ENCODE peak calls at places on chromosomes 11 and 22, in eight cellular contexts. E is right atrium auricular region, L is body of pancreas, H is mucosa of descending colon, T is osteoblast, M is colonic mucosa, W is foreskin keratinocyte, F is tibial artery. Y is an unnamed sample.

GRCh38 chr11:79342686-79343085 is 98.1 kb downstream of the TENM4 start:
- DNase-seq in T (no peak), E (no peak), F (no peak), W (no peak), M (no peak), L (no peak), H (no peak), Y (no peak)

GRCh38 chr11:44623716-44624491 is 58.4 kb downstream of the CD82 start:
- DNase-seq in H (no peak), E (peak; percentile 58), M (peak; percentile 14), F (no peak), W (no peak), L (peak; percentile 10), T (peak; percentile 54), Y (peak; percentile 64)

GRCh38 chr11:3614742-3615171 is 27.0 kb downstream of the ART5 start:
- DNase-seq in E (no peak), W (peak; percentile 37), F (no peak), H (peak; percentile 9), L (no peak), T (peak; percentile 37), M (no peak), Y (peak; percentile 56)

GRCh38 chr11:134149371-134149770 is 74.4 kb downstream of the NCAPD3 start:
- DNase-seq in H (no peak), T (no peak), W (no peak), M (no peak), L (no peak), F (no peak), E (peak; percentile 54), Y (no peak)

GRCh38 chr11:114008331-114008730 is 33.4 kb downstream of the HTR3A start:
- DNase-seq in H (no peak), M (no peak), L (no peak), F (no peak), T (no peak), E (no peak), W (no peak), Y (no peak)

GRCh38 chr22:48884292-48884691 is 943.4 kb downstream of the BRD1 start:
- DNase-seq in M (no peak), F (peak; percentile 7), T (no peak), L (no peak), H (no peak), W (no peak), E (no peak), Y (no peak)

GRCh38 chr11:44797886-44798683 is 71.3 kb downstream of the TSPAN18 start:
- DNase-seq in H (no peak), F (no peak), W (no peak), E (no peak), T (no peak), M (no peak), L (no peak), Y (peak; percentile 44)

GRCh38 chr22:29936186-29936585 is 53.2 kb downstream of the MTMR3 start:
- DNase-seq in F (no peak), L (no peak), E (no peak), T (no peak), W (no peak), H (no peak), M (no peak), Y (no peak)

GRCh38 chr11:1467270-1467669 is 19.3 kb downstream of the MOB2 start:
- DNase-seq in E (no peak), W (no peak), T (no peak), M (no peak), F (no peak), L (no peak), H (no peak), Y (no peak)

GRCh38 chr11:44004452-44004833 is 43.3 kb upstream of the ACCSL start:
- DNase-seq in L (no peak), T (peak; percentile 63), W (no peak), F (peak; percentile 7), H (no peak), E (peak; percentile 28), M (peak; percentile 7), Y (no peak)

GRCh38 chr11:62217191-62217748 is 8.8 kb downstream of the SCGB2A1 start:
- DNase-seq in E (no peak), W (no peak), H (no peak), L (no peak), M (no peak), T (peak; percentile 45), F (no peak), Y (no peak)

GRCh38 chr22:48501231-48501750 is 1326.4 kb downstream of the BRD1 start:
- DNase-seq in T (no peak), E (no peak), L (no peak), H (no peak), M (no peak), W (no peak), F (no peak), Y (no peak)

GRCh38 chr22:46378499-46379300 is 43.2 kb downstream of the TRMU start:
- DNase-seq in W (no peak), H (peak; percentile 21), F (no peak), E (no peak), M (peak; percentile 38), L (peak; percentile 18), T (no peak), Y (no peak)
- H3K4me1 ChIP-seq in W (no peaks in the 10 kb centered on the region), H (peaks cover 30% of the 10 kb centered on the region), F (no peaks in the 10 kb centered on the region), E (peaks cover 7% of the 10 kb centered on the region), M (peaks cover 14% of the 10 kb centered on the region), L (peaks cover 77% of the 10 kb centered on the region), T (no peaks in the 10 kb centered on the region), Y (no peaks in the 10 kb centered on the region)

GRCh38 chr22:20572132-20572802 is 64.9 kb downstream of the MED15 start:
- DNase-seq in F (no peak), L (no peak), H (no peak), W (no peak), M (no peak), T (no peak), E (no peak), Y (no peak)

GRCh38 chr22:20574920-20575353 is 67.5 kb downstream of the MED15 start:
- DNase-seq in M (peak; percentile 53), F (no peak), L (no peak), E (no peak), T (no peak), H (peak; percentile 67), W (no peak), Y (no peak)

GRCh38 chr22:20571531-20572007 is 64.2 kb downstream of the MED15 start:
- DNase-seq in L (peak; percentile 41), H (peak; percentile 59), F (no peak), W (no peak), T (peak; percentile 92), M (peak; percentile 46), E (no peak), Y (no peak)

GRCh38 chr22:20573830-20574615 is 66.6 kb downstream of the MED15 start:
- DNase-seq in M (no peak), E (no peak), L (no peak), H (no peak), F (no peak), W (no peak), T (peak; percentile 51), Y (no peak)

GRCh38 chr22:20573176-20573829 is 65.9 kb downstream of the MED15 start:
- DNase-seq in M (no peak), L (no peak), E (no peak), T (peak; percentile 57), H (no peak), F (no peak), W (no peak), Y (no peak)
- H3K4me1 ChIP-seq in M (no peaks in the 10 kb centered on the region), L (peaks cover 13% of the 10 kb centered on the region), E (peaks cover 36% of the 10 kb centered on the region), T (peaks cover 25% of the 10 kb centered on the region), H (peaks cover 5% of the 10 kb centered on the region), F (no peaks in the 10 kb centered on the region), W (peaks cover 8% of the 10 kb centered on the region), Y (no peaks in the 10 kb centered on the region)

GRCh38 chr11:27414644-27415043 is 51.6 kb upstream of the CCDC34 start:
- DNase-seq in E (no peak), M (no peak), F (no peak), H (no peak), L (no peak), W (no peak), T (no peak), Y (no peak)
- H3K4me1 ChIP-seq in E (peaks cover 9% of the 10 kb centered on the region), M (no peaks in the 10 kb centered on the region), F (no peaks in the 10 kb centered on the region), H (no peaks in the 10 kb centered on the region), L (peaks cover 65% of the 10 kb centered on the region), W (peaks cover 38% of the 10 kb centered on the region), T (no peaks in the 10 kb centered on the region), Y (no peaks in the 10 kb centered on the region)

DNA sequence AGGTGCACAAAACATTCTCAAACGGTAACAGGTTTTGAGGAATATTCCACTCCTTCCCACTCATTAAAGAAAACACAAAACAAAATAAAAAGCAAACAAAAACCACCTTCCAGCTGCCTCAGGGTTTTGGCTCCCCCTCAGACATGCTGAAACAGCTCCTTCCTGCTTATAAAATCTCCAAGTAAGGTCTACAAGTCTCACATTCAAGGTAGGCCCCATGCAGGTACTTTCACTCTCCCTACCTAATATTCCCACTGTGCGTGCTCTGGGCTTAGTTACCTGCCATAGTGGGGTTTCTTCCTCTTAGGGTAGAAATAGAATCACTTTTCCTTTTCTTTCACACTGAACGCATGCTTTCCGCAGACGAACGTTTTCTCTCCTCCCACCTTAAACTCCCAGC is 132.3 kb downstream of the RBFOX2 start:
- DNase-seq in L (no peak), M (no peak), H (no peak), T (no peak), F (no peak), E (no peak), W (peak; percentile 40), Y (no peak)
- H3K4me1 ChIP-seq in L (peaks cover 10% of the 10 kb centered on the region), M (peaks cover 5% of the 10 kb centered on the region), H (peaks cover 6% of the 10 kb centered on the region), T (peaks cover 45% of the 10 kb centered on the region), F (peaks cover 5% of the 10 kb centered on the region), E (peaks cover 63% of the 10 kb centered on the region), W (peaks cover 57% of the 10 kb centered on the region), Y (peaks cover 12% of the 10 kb centered on the region)

GRCh38 chr22:22935056-22935545 is 47.5 kb downstream of the IGLL5 start:
- DNase-seq in W (no peak), F (no peak), H (no peak), M (no peak), E (no peak), L (no peak), T (peak; percentile 62), Y (no peak)
- H3K4me1 ChIP-seq in W (no peaks in the 10 kb centered on the region), F (no peaks in the 10 kb centered on the region), H (no peaks in the 10 kb centered on the region), M (no peaks in the 10 kb centered on the region), E (no peaks in the 10 kb centered on the region), L (no peaks in the 10 kb centered on the region), T (no peaks in the 10 kb centered on the region), Y (no peaks in the 10 kb centered on the region)

GRCh38 chr11:116727990-116728389 is 44.8 kb downstream of the BUD13 start:
- DNase-seq in W (no peak), E (no peak), M (no peak), L (no peak), H (no peak), T (peak; percentile 52), F (no peak), Y (peak; percentile 55)

GRCh38 chr11:116724813-116725212 is 48.0 kb downstream of the BUD13 start:
- DNase-seq in F (no peak), W (no peak), E (no peak), H (no peak), T (peak; percentile 44), L (no peak), M (no peak), Y (peak; percentile 20)

GRCh38 chr11:116723511-116723910 is 49.3 kb downstream of the BUD13 start:
- DNase-seq in T (peak; percentile 41), H (no peak), W (no peak), L (no peak), M (no peak), F (no peak), E (no peak), Y (peak; percentile 72)

GRCh38 chr11:116721983-116722382 is 50.8 kb downstream of the BUD13 start:
- DNase-seq in L (no peak), M (no peak), F (no peak), H (no peak), W (no peak), E (no peak), T (no peak), Y (no peak)

GRCh38 chr11:116725434-116726221 is 47.2 kb downstream of the BUD13 start:
- DNase-seq in H (no peak), T (peak; percentile 97), L (no peak), F (no peak), E (no peak), M (no peak), W (no peak), Y (peak; percentile 80)
- H3K4me1 ChIP-seq in H (no peaks in the 10 kb centered on the region), T (peaks cover 15% of the 10 kb centered on the region), L (no peaks in the 10 kb centered on the region), F (no peaks in the 10 kb centered on the region), E (peaks cover 10% of the 10 kb centered on the region), M (no peaks in the 10 kb centered on the region), W (no peaks in the 10 kb centered on the region), Y (no peaks in the 10 kb centered on the region)

Y was measured in aorta.